ENCODE peak calls at places on chromosomes 4 and X, in eight cellular contexts. G is ureter; H is immature natural killer cell; S is psoas muscle; A is COR-L47; V is hepatocyte; L is activated T-cell treated with anti-CD3 and anti-CD28 coated beads, Interleukin-2, amount 50 U/mL, for 72 hours; W is NCI-H1417. J is an unnamed sample.

GRCh38 chrX:122703762-122704161 is 480.3 kb upstream of the GRIA3 start:
- DNase-seq in G (no peak), H (no peak), S (no peak), A (no peak), V (no peak), L (no peak), W (no peak), J (no peak)

GRCh38 chrX:51759055-51759454 is 15.8 kb downstream of the GSPT2 start:
- DNase-seq in G (no peak), H (no peak), S (no peak), A (no peak), V (no peak), L (no peak), W (peak; percentile 82), J (no peak)

GRCh38 chrX:17635231-17635630 is 102.1 kb upstream of the SCML1 start:
- DNase-seq in G (no peak), H (no peak), S (no peak), A (peak; percentile 46), V (peak; percentile 45), L (no peak), W (peak; percentile 59), J (no peak)

GRCh38 chrX:43618376-43619205 is 37.5 kb upstream of the MAOA start:
- DNase-seq in G (no peak), H (no peak), S (no peak), A (no peak), V (peak; percentile 16), L (no peak), W (no peak), J (no peak)

GRCh38 chr4:1682860-1683259 is 1.3 kb downstream of the FAM53A start:
- DNase-seq in G (no peak), H (no peak), S (no peak), A (no peak), V (no peak), L (no peak), W (no peak), J (no peak)

GRCh38 chr4:157509286-157509685 is 288.8 kb downstream of the GRIA2 start:
- DNase-seq in G (no peak), H (no peak), S (no peak), A (no peak), V (no peak), L (no peak), W (no peak), J (no peak)

GRCh38 chr4:120633810-120634209 is 288.7 kb downstream of the PRDM5 start:
- DNase-seq in G (no peak), H (no peak), S (no peak), A (no peak), V (no peak), L (no peak), W (no peak), J (no peak)

GRCh38 chr4:139753686-139754085 is 88.1 kb downstream of the MGST2 start:
- DNase-seq in G (no peak), H (no peak), S (no peak), A (no peak), V (no peak), L (no peak), W (no peak), J (no peak)

GRCh38 chr4:53016099-53016498 is 154.0 kb downstream of the RASL11B start:
- DNase-seq in G (no peak), H (no peak), S (no peak), A (no peak), V (no peak), L (no peak), W (no peak), J (no peak)

GRCh38 chrX:44489515-44489914 is 53.1 kb downstream of the FUNDC1 start:
- DNase-seq in G (no peak), H (no peak), S (no peak), A (no peak), V (no peak), L (no peak), W (no peak), J (no peak)

GRCh38 chr4:170088686-170089085 is 1.1 kb downstream of the AADAT start:
- DNase-seq in G (no peak), H (no peak), S (no peak), A (peak; percentile 10), V (no peak), L (no peak), W (no peak), J (no peak)

GRCh38 chr4:16082424-16083216 is 1.2 kb downstream of the PROM1 start:
- DNase-seq in G (no peak), H (no peak), S (no peak), A (peak; percentile 74), V (peak; percentile 73), L (peak; percentile 30), W (no peak), J (no peak)

GRCh38 chr4:76430519-76431388 is 4.3 kb upstream of the SHROOM3 start:
- DNase-seq in G (no peak), H (peak; percentile 40), S (no peak), A (peak; percentile 37), V (peak; percentile 71), L (no peak), W (peak; percentile 13), J (peak; percentile 3)

GRCh38 chrX:41384041-41384705 is 50.2 kb downstream of the DDX3X start:
- DNase-seq in G (peak; percentile 74), H (no peak), S (peak; percentile 49), A (no peak), V (peak; percentile 76), L (peak; percentile 77), W (peak; percentile 3), J (peak; percentile 32)

GRCh38 chr4:105153749-105154148 is 7.1 kb downstream of the TET2 start:
- DNase-seq in G (no peak), H (no peak), S (no peak), A (no peak), V (no peak), L (no peak), W (no peak), J (no peak)

GRCh38 chr4:7168106-7168505 is 24.2 kb upstream of the SORCS2 start:
- DNase-seq in G (no peak), H (no peak), S (no peak), A (no peak), V (no peak), L (no peak), W (no peak), J (no peak)

GRCh38 chr4:53221832-53222480 is 143.9 kb downstream of the SCFD2 start:
- DNase-seq in G (no peak), H (no peak), S (no peak), A (no peak), V (no peak), L (no peak), W (no peak), J (no peak)

GRCh38 chrX:117985241-117985640 is 131.4 kb downstream of the KLHL13 start:
- DNase-seq in G (no peak), H (no peak), S (no peak), A (no peak), V (no peak), L (peak; percentile 0), W (no peak), J (no peak)

GRCh38 chr4:113738251-113738650 is 23.3 kb downstream of the CAMK2D start:
- DNase-seq in G (no peak), H (no peak), S (no peak), A (no peak), V (no peak), L (no peak), W (no peak), J (no peak)

J was measured in central memory CD4-positive, alpha-beta T cell.